ENCODE peak calls at places on chromosomes 7 and 10, in six cellular contexts. U is GM13977, G is nephron progenitor cell, C is HL-60, A is cardiac muscle cell, Y is HFF-Myc. Q is an unnamed sample.

GRCh38 chr7:100087055-100087750 is 1.6 kb upstream of the COPS6 start:
- DNase-seq in C (no peak), A (peak), G (no peak), U (no peak), Y (peak), Q (no peak)

GRCh38 chr7:98496618-98497017 is 95.7 kb upstream of the BAIAP2L1 start:
- DNase-seq in Y (no peak), A (no peak), G (no peak), U (no peak), C (no peak), Q (no peak)

GRCh38 chr10:74924251-74924954 is 98.0 kb downstream of the KAT6B start:
- DNase-seq in G (no peak), U (no peak), C (no peak), Y (peak), A (peak), Q (no peak)

GRCh38 chr10:125151824-125152634 is 8.3 kb downstream of the CTBP2 start:
- DNase-seq in U (no peak), Y (no peak), G (peak), C (peak), A (no peak), Q (no peak)

GRCh38 chr10:86938260-86938659 is 19.2 kb downstream of the MMRN2 start:
- DNase-seq in Y (no peak), U (no peak), G (no peak), A (no peak), C (no peak), Q (no peak)

GRCh38 chr10:100338434-100339036 is 8.5 kb upstream of the SCD start:
- DNase-seq in A (peak), G (peak), U (peak), C (peak), Y (peak), Q (peak)

GRCh38 chr10:112959207-112959838 is 9.3 kb downstream of the TCF7L2 start:
- DNase-seq in A (peak), Y (no peak), U (no peak), C (no peak), G (no peak), Q (no peak)

GRCh38 chr7:136138991-136139390 is 161.8 kb upstream of the MTPN start:
- DNase-seq in A (no peak), Y (no peak), G (no peak), U (no peak), C (no peak), Q (no peak)

GRCh38 chr10:63628526-63629362 is 107.5 kb downstream of the REEP3 start:
- DNase-seq in G (peak), A (peak), U (peak), C (peak), Y (peak), Q (peak)

GRCh38 chr10:31037749-31038148 is 6.1 kb upstream of the ZNF438 start:
- DNase-seq in U (no peak), Y (no peak), A (no peak), G (no peak), C (peak), Q (no peak)

GRCh38 chr7:94396606-94397005 is 1.9 kb downstream of the COL1A2 start:
- DNase-seq in C (no peak), Y (no peak), A (peak), U (no peak), G (no peak), Q (no peak)

GRCh38 chr10:112221545-112221944 is 38.0 kb upstream of the GPAM start:
- DNase-seq in A (no peak), G (no peak), U (no peak), Y (no peak), C (no peak), Q (no peak)

GRCh38 chr7:9488555-9488954 is 1055.1 kb downstream of the NXPH1 start:
- DNase-seq in Y (peak), A (peak), C (no peak), G (no peak), U (no peak), Q (no peak)

GRCh38 chr10:59362184-59362966 is at the start of gene FAM13C:
- DNase-seq in U (no peak), G (peak), A (peak), Y (no peak), C (no peak), Q (peak)

GRCh38 chr10:94425942-94426341 is 23.6 kb downstream of the TBC1D12 start:
- DNase-seq in Y (no peak), U (no peak), G (no peak), C (no peak), A (no peak), Q (no peak)

GRCh38 chr7:30750574-30751256 is 1.2 kb upstream of the INMT start:
- DNase-seq in U (no peak), C (no peak), G (no peak), A (peak), Y (peak), Q (no peak)

DNA sequence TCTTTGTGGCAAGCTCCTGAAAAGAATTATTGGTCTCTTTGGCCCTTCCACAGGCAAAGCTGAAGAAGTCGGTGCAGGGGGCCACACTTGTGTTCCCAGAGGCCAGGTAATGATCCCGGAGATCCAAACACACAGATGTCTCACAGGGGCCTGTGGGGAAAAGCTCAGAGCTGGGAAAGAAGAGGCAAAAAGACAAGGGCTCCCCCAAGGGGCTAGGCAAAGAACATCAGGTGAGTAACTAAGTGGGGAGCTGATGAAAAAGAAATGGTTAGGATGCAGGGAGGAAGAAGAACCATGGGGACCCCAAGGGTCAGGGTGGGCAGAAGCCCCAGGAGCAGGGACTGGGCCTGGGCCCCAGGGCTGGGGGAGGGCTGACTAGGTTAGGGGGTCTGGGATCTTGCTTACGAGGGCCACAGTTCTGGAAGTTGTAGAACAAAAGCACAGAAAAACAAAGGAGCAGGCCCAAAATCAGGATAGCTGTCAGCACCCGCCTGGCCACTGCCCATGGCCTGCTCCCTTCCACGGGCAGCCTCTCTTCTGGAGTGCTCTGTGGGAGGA is 1.1 kb downstream of the KEL start:
- DNase-seq in A (no peak), C (peak), Y (no peak), G (no peak), U (no peak), Q (no peak)
- TF ChIP-seq CTCF in A (peak), C (peak), Y (no peak), G (no peak), U (peak), Q (no peak)

GRCh38 chr10:25678220-25678619 is 255.8 kb upstream of the MYO3A start:
- DNase-seq in U (no peak), C (no peak), G (no peak), Y (no peak), A (no peak), Q (no peak)

GRCh38 chr10:25678666-25679065 is 255.4 kb upstream of the MYO3A start:
- DNase-seq in C (no peak), G (no peak), A (peak), Y (no peak), U (no peak), Q (no peak)

GRCh38 chr10:25683291-25683690 is 250.7 kb upstream of the MYO3A start:
- DNase-seq in A (peak), C (no peak), G (no peak), Y (no peak), U (no peak), Q (no peak)

GRCh38 chr10:25682203-25682950 is 251.7 kb upstream of the MYO3A start:
- DNase-seq in U (no peak), A (peak), C (no peak), G (no peak), Y (no peak), Q (no peak)
- TF ChIP-seq CTCF in U (no peak), A (peak), C (no peak), G (peak), Y (no peak), Q (no peak)

DNA sequence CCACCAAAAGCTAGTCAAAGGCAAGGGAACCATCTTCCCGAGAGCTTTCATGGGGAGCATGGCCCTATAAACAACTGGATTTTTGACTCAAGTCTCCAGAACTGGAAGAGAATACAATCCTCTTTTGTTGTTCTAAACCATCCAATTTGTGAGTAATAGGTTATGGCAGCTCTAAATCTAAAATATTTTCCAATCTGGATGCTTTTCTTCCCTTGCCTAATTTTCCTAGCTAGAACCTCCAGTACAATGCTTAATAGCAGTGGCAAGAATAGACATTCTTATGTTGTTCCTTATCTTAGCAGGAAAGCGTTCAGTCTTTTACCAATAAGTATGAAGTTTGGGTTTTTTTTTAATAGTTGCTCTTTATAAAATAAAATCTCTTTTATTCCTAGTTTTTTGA is 66.7 kb downstream of the AKR1E2 start:
- DNase-seq in C (no peak), U (no peak), A (peak), Y (no peak), G (no peak), Q (no peak)
- TF ChIP-seq CTCF in C (no peak), U (no peak), A (no peak), Y (no peak), G (no peak), Q (no peak)

DNA sequence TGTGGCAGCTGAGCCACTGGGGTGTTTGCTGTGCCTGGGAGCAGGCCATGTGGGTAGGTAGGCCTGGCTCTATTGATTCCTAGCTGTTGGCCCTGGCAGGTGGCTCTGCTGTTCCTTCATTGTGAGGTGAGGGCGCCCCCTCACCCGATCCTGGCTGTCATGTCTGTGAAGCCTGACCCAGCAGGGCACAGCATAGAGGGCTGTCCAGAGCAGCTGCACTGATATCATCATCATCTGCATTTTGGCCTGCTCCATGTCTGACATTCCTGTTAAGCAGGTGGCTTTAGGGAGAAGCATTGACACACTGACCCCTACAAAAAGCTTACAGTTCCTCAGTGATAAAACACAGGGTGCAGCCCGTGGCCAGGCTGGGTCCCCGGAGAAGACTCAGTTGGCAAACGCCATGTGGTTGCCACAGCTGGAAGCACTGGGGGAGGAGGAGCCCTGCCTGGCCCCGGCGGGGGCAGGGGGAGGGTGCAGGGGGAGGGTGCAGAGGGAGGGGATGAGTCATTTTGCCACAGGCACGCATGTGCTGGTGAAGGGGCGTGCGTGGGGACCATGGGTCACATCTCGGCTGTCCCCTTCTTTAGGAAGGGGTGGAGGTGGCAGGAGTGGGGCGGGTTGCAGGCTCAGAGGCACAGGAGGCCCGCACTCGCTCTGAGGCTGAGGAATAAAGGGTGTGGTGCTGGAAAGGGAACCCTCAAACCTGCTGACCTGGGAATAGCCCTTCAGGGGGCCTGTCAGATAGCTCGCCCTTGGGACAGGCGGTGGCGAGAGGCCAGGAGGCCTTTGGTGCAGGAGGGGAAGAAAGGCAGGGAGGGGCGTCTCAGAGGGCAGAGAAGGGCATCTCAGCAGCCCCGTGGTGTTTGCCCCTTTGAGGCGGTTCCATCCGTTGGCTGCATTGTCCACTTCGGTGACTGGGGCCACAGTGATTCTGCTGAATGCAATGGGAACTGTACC is 31.6 kb downstream of the IKZF1 start:
- DNase-seq in A (no peak), U (no peak), Y (no peak), G (no peak), C (peak), Q (no peak)
- TF ChIP-seq CTCF in A (no peak), U (peak), Y (no peak), G (no peak), C (no peak), Q (no peak)

GRCh38 chr10:114352653-114353298 is 51.5 kb downstream of the AFAP1L2 start:
- DNase-seq in A (no peak), G (no peak), U (no peak), C (no peak), Y (no peak), Q (no peak)
- TF ChIP-seq CTCF in A (no peak), G (no peak), U (no peak), C (no peak), Y (no peak), Q (no peak)

DNA sequence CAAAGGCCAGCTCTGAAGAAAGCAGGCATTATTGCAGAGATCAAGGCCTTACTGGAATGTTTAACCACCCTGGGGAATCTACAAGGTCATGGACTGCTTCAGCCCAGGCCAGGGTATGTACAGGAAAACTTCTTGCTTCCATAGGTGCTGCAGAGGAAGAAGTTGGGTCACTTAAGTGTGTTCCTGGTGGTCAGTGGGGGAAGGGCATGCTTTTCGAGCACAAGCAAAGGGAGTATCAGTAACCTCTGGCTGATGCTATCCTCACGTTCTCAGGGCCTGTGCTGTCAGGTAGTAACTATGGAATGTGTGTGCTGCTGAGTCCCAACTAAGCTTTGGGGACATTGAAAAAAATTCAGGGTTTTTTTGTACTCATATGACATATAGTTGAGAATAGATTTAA is 234.0 kb upstream of the SP4 start:
- DNase-seq in G (no peak), A (no peak), C (no peak), U (no peak), Y (no peak), Q (no peak)
- TF ChIP-seq CTCF in G (no peak), A (no peak), C (no peak), U (no peak), Y (no peak), Q (no peak)

DNA sequence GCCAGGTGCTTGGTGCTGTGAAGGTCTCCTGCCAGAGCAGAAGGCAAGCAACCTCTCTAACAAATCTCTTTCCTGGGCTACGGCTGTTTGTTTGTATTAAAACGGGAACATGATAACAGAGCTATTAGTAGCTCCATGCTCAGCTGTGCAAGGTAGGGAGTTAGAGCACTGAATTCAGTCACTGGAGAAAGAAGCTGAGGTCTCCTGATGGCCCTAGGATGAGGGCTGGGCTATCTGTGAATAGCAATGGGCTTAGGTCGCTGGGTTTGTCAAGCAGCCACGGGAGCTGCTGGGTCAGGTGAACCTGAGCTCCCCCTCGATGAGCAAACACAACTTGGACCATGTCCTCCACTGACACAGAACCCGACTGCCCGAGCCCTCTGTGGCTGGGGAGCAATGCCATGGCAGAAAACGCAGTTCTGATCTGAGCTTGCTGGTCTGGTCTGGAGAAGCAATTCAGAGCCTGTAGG is 24.4 kb downstream of the TACC2 start:
- DNase-seq in U (no peak), A (no peak), G (no peak), C (no peak), Y (no peak), Q (no peak)
- TF ChIP-seq CTCF in U (no peak), A (no peak), G (no peak), C (no peak), Y (no peak), Q (no peak)

GRCh38 chr10:32893431-32893830 is 64.6 kb downstream of the ITGB1 start:
- DNase-seq in U (no peak), C (peak), Y (no peak), A (no peak), G (no peak), Q (no peak)
- TF ChIP-seq CTCF in U (no peak), C (no peak), Y (no peak), A (no peak), G (no peak), Q (no peak)

GRCh38 chr7:155032978-155033377 is 30.1 kb upstream of the PAXIP1 start:
- DNase-seq in U (no peak), A (no peak), Y (no peak), G (no peak), C (no peak), Q (no peak)
- TF ChIP-seq CTCF in U (peak), A (no peak), Y (no peak), G (no peak), C (no peak), Q (no peak)